ENCODE peak calls at places on chromosomes 12 and 14, in four cellular contexts. O is activated T-helper 1 cell treated with anti-CD3 and anti-CD28 coated beads, Interleukin-12 subunit alpha, Interleukin-12 subunit beta, Interleukin-2, Interleukin-4 antibody, amounts not matched to agents 30 ng/mL and 10 ng/mL and 1 ng/mL, durations not matched to agents 14 hours and 24 hours and 36 hours; H is Panc1; M is GM04504. B is an unnamed sample.

GRCh38 chr14:71538949-71539659 is 393.1 kb upstream of the RGS6 start:
- DNase-seq in M (no peak), O (no peak), H (no peak), B (no peak)

GRCh38 chr12:102769323-102769916 is 147.6 kb downstream of the PAH start:
- DNase-seq in O (peak), H (peak), M (peak), B (peak)

GRCh38 chr14:104556256-104557021 is 23.1 kb upstream of the C14orf180 start:
- DNase-seq in H (no peak), M (no peak), O (no peak), B (no peak)

GRCh38 chr12:1533602-1534304 is 60.6 kb downstream of the FBXL14 start:
- DNase-seq in M (no peak), O (peak), H (no peak), B (peak)

GRCh38 chr12:94174576-94174975 is 26.2 kb downstream of the PLXNC1 start:
- DNase-seq in H (no peak), O (peak), M (no peak), B (peak)

GRCh38 chr12:132006056-132006680 is 56.4 kb downstream of the EP400 start:
- DNase-seq in H (no peak), O (no peak), M (peak), B (no peak)

GRCh38 chr14:71449316-71450055 is 482.7 kb upstream of the RGS6 start:
- DNase-seq in H (no peak), O (no peak), M (no peak), B (no peak)

GRCh38 chr12:12157424-12157823 is 86.7 kb downstream of the BCL2L14 start:
- DNase-seq in H (no peak), O (no peak), M (no peak), B (no peak)

GRCh38 chr14:105878125-105878524 is 351.7 kb downstream of the TMEM121 start:
- DNase-seq in H (no peak), M (no peak), O (no peak), B (no peak)

GRCh38 chr14:21940887-21941855 is 267.6 kb upstream of the OR4E1 start:
- DNase-seq in O (no peak), M (no peak), H (peak), B (no peak)

GRCh38 chr12:85016423-85016822 is 19.7 kb downstream of the TSPAN19 start:
- DNase-seq in H (peak), O (no peak), M (peak), B (no peak)

GRCh38 chr12:103829092-103829491 is 11.9 kb downstream of the NT5DC3 start:
- DNase-seq in H (no peak), O (no peak), M (no peak), B (no peak)

GRCh38 chr12:108087900-108088299 is 41.2 kb upstream of the WSCD2 start:
- DNase-seq in O (no peak), M (no peak), H (no peak), B (no peak)

GRCh38 chr12:127500513-127500912 is 766.5 kb upstream of the TMEM132C start:
- DNase-seq in H (no peak), M (no peak), O (no peak), B (no peak)

GRCh38 chr12:115433014-115433634 is 749.1 kb upstream of the TBX3 start:
- DNase-seq in H (no peak), O (no peak), M (no peak), B (no peak)

GRCh38 chr14:36690301-36691020 is 28.8 kb downstream of the PAX9 start:
- DNase-seq in M (no peak), H (no peak), O (no peak), B (no peak)

GRCh38 chr12:65695077-65695865 is 129.0 kb upstream of the HMGA2 start:
- DNase-seq in H (peak), M (peak), O (no peak), B (no peak)

GRCh38 chr14:40870252-40870651 is 736.4 kb upstream of the LRFN5 start:
- DNase-seq in H (no peak), O (no peak), M (no peak), B (no peak)

GRCh38 chr14:105465209-105466031 is 9.2 kb upstream of the CRIP2 start:
- DNase-seq in H (no peak), O (no peak), M (no peak), B (no peak)

GRCh38 chr14:38079268-38079667 is 128.4 kb upstream of the SSTR1 start:
- DNase-seq in H (no peak), M (peak), O (no peak), B (no peak)

GRCh38 chr14:100293497-100294212 is 12.6 kb downstream of the SLC25A29 start:
- DNase-seq in M (no peak), O (no peak), H (no peak), B (no peak)

GRCh38 chr14:25607095-25607657 is 557.2 kb upstream of the STXBP6 start:
- DNase-seq in H (no peak), O (no peak), M (no peak), B (no peak)

GRCh38 chr14:81268016-81268416 is 47.3 kb upstream of the GTF2A1 start:
- DNase-seq in H (no peak), O (no peak), M (no peak), B (no peak)